ENCODE peak calls at places on chromosomes 13 and 19, in nine cellular contexts. One of them, this sample, is unnamed.

GRCh38 chr19:28422791-28423650 is 789.9 kb downstream of the UQCRFS1 start:
- DNase-seq in IMR-90: no peak
- DNase-seq in transverse colon: no peak
- DNase-seq in stomach: no peak
- DNase-seq in colonic mucosa: no peak
- DNase-seq in upper lobe of left lung: no peak
- DNase-seq in NT2/D1: no peak
- DNase-seq in psoas muscle: no peak
- DNase-seq in CD4-positive, alpha-beta memory T cell: no peak
- DNase-seq in this sample: no peak

GRCh38 chr19:55398200-55398947 is 9.2 kb downstream of the UBE2S start:
- DNase-seq in IMR-90: no peak
- DNase-seq in transverse colon: no peak
- DNase-seq in stomach: no peak
- DNase-seq in colonic mucosa: no peak
- DNase-seq in upper lobe of left lung: peak; percentile 52
- DNase-seq in NT2/D1: no peak
- DNase-seq in psoas muscle: no peak
- DNase-seq in CD4-positive, alpha-beta memory T cell: no peak
- DNase-seq in this sample: no peak

GRCh38 chr13:31909889-31910551 is 121.6 kb upstream of the FRY start:
- DNase-seq in IMR-90: peak; percentile 70
- DNase-seq in transverse colon: peak; percentile 46
- DNase-seq in stomach: peak; percentile 53
- DNase-seq in colonic mucosa: peak; percentile 62
- DNase-seq in upper lobe of left lung: peak; percentile 46
- DNase-seq in NT2/D1: peak; percentile 32
- DNase-seq in psoas muscle: no peak
- DNase-seq in CD4-positive, alpha-beta memory T cell: peak; percentile 60
- DNase-seq in this sample: peak; percentile 31

GRCh38 chr19:58450836-58451357 is 525 bp upstream of the ZNF324B start:
- DNase-seq in IMR-90: no peak
- DNase-seq in transverse colon: peak; percentile 41
- DNase-seq in stomach: no peak
- DNase-seq in colonic mucosa: peak; percentile 68
- DNase-seq in upper lobe of left lung: no peak
- DNase-seq in NT2/D1: no peak
- DNase-seq in psoas muscle: no peak
- DNase-seq in CD4-positive, alpha-beta memory T cell: no peak
- DNase-seq in this sample: no peak

GRCh38 chr13:75399168-75399878 is 82.6 kb downstream of the TBC1D4 start:
- DNase-seq in IMR-90: no peak
- DNase-seq in transverse colon: no peak
- DNase-seq in stomach: no peak
- DNase-seq in colonic mucosa: no peak
- DNase-seq in upper lobe of left lung: no peak
- DNase-seq in NT2/D1: no peak
- DNase-seq in psoas muscle: no peak
- DNase-seq in CD4-positive, alpha-beta memory T cell: no peak
- DNase-seq in this sample: no peak

GRCh38 chr19:18203408-18203862 is 407 bp downstream of the RAB3A start:
- DNase-seq in IMR-90: no peak
- DNase-seq in transverse colon: peak; percentile 58
- DNase-seq in stomach: no peak
- DNase-seq in colonic mucosa: peak; percentile 68
- DNase-seq in upper lobe of left lung: peak; percentile 26
- DNase-seq in NT2/D1: no peak
- DNase-seq in psoas muscle: peak; percentile 79
- DNase-seq in CD4-positive, alpha-beta memory T cell: no peak
- DNase-seq in this sample: no peak

GRCh38 chr13:101739382-101740178 is 287.1 kb downstream of the ITGBL1 start:
- DNase-seq in IMR-90: no peak
- DNase-seq in transverse colon: no peak
- DNase-seq in stomach: no peak
- DNase-seq in colonic mucosa: no peak
- DNase-seq in upper lobe of left lung: no peak
- DNase-seq in NT2/D1: no peak
- DNase-seq in psoas muscle: no peak
- DNase-seq in CD4-positive, alpha-beta memory T cell: no peak
- DNase-seq in this sample: no peak

GRCh38 chr19:18265611-18265981 is 8.7 kb downstream of the IQCN start:
- DNase-seq in IMR-90: no peak
- DNase-seq in transverse colon: no peak
- DNase-seq in stomach: no peak
- DNase-seq in colonic mucosa: no peak
- DNase-seq in upper lobe of left lung: no peak
- DNase-seq in NT2/D1: no peak
- DNase-seq in psoas muscle: no peak
- DNase-seq in CD4-positive, alpha-beta memory T cell: peak; percentile 18
- DNase-seq in this sample: no peak

GRCh38 chr19:19115954-19116353 is 22.3 kb downstream of the TMEM161A start:
- DNase-seq in IMR-90: no peak
- DNase-seq in transverse colon: peak; percentile 55
- DNase-seq in stomach: peak; percentile 29
- DNase-seq in colonic mucosa: peak; percentile 54
- DNase-seq in upper lobe of left lung: peak; percentile 38
- DNase-seq in NT2/D1: no peak
- DNase-seq in psoas muscle: peak; percentile 78
- DNase-seq in CD4-positive, alpha-beta memory T cell: peak; percentile 38
- DNase-seq in this sample: peak; percentile 28

GRCh38 chr13:104757712-104758111 is 1691.5 kb upstream of the SLC10A2 start:
- DNase-seq in IMR-90: no peak
- DNase-seq in transverse colon: no peak
- DNase-seq in stomach: no peak
- DNase-seq in colonic mucosa: no peak
- DNase-seq in upper lobe of left lung: no peak
- DNase-seq in NT2/D1: no peak
- DNase-seq in psoas muscle: no peak
- DNase-seq in CD4-positive, alpha-beta memory T cell: no peak
- DNase-seq in this sample: no peak

GRCh38 chr19:11345122-11345752 is 831 bp downstream of the TMEM205 start:
- DNase-seq in IMR-90: no peak
- DNase-seq in transverse colon: no peak
- DNase-seq in stomach: no peak
- DNase-seq in colonic mucosa: peak; percentile 40
- DNase-seq in upper lobe of left lung: no peak
- DNase-seq in NT2/D1: no peak
- DNase-seq in psoas muscle: no peak
- DNase-seq in CD4-positive, alpha-beta memory T cell: no peak
- DNase-seq in this sample: no peak

GRCh38 chr19:55091955-55092354 is 16.3 kb downstream of the EPS8L1 start:
- DNase-seq in IMR-90: no peak
- DNase-seq in transverse colon: no peak
- DNase-seq in stomach: no peak
- DNase-seq in colonic mucosa: no peak
- DNase-seq in upper lobe of left lung: no peak
- DNase-seq in NT2/D1: no peak
- DNase-seq in psoas muscle: no peak
- DNase-seq in CD4-positive, alpha-beta memory T cell: no peak
- DNase-seq in this sample: no peak

GRCh38 chr19:40200352-40201099 is 9.3 kb downstream of the MAP3K10 start:
- DNase-seq in IMR-90: no peak
- DNase-seq in transverse colon: no peak
- DNase-seq in stomach: no peak
- DNase-seq in colonic mucosa: no peak
- DNase-seq in upper lobe of left lung: no peak
- DNase-seq in NT2/D1: no peak
- DNase-seq in psoas muscle: no peak
- DNase-seq in CD4-positive, alpha-beta memory T cell: no peak
- DNase-seq in this sample: no peak

GRCh38 chr19:39301021-39301420 is 4.8 kb downstream of the IFNL1 start:
- DNase-seq in IMR-90: no peak
- DNase-seq in transverse colon: no peak
- DNase-seq in stomach: no peak
- DNase-seq in colonic mucosa: no peak
- DNase-seq in upper lobe of left lung: no peak
- DNase-seq in NT2/D1: no peak
- DNase-seq in psoas muscle: no peak
- DNase-seq in CD4-positive, alpha-beta memory T cell: no peak
- DNase-seq in this sample: no peak

GRCh38 chr13:28659611-28659970 is 661 bp downstream of the POMP start:
- DNase-seq in IMR-90: peak; percentile 75
- DNase-seq in transverse colon: no peak
- DNase-seq in stomach: no peak
- DNase-seq in colonic mucosa: no peak
- DNase-seq in upper lobe of left lung: no peak
- DNase-seq in NT2/D1: no peak
- DNase-seq in psoas muscle: no peak
- DNase-seq in CD4-positive, alpha-beta memory T cell: no peak
- DNase-seq in this sample: peak; percentile 56

GRCh38 chr13:20995245-20995829 is 66.0 kb downstream of the LATS2 start:
- DNase-seq in IMR-90: no peak
- DNase-seq in transverse colon: no peak
- DNase-seq in stomach: no peak
- DNase-seq in colonic mucosa: no peak
- DNase-seq in upper lobe of left lung: no peak
- DNase-seq in NT2/D1: no peak
- DNase-seq in psoas muscle: no peak
- DNase-seq in CD4-positive, alpha-beta memory T cell: no peak
- DNase-seq in this sample: no peak

GRCh38 chr13:34435338-34435737 is 506.7 kb upstream of the NBEA start:
- DNase-seq in IMR-90: no peak
- DNase-seq in transverse colon: no peak
- DNase-seq in stomach: no peak
- DNase-seq in colonic mucosa: no peak
- DNase-seq in upper lobe of left lung: no peak
- DNase-seq in NT2/D1: no peak
- DNase-seq in psoas muscle: no peak
- DNase-seq in CD4-positive, alpha-beta memory T cell: no peak
- DNase-seq in this sample: no peak

DNA sequence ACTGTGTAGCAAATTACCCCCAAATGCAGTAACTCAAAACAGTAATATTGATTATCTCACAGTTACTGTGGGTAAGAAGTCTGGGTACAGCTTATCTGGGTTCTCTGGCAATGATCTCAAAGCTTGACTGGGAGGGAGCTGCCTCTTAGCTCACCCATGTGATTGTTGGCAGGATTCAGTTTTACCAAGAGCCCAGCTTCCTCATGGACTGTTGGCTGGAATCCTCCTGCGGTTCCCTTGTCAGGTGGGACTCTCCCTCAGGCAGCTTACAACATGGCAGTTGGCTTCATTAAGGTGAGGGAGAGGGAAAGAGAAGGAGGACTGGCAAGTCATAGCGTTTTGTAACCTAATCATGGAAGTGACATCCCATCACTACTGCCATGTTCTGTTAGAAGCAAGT is 107.9 kb downstream of the OLFM4 start:
- DNase-seq in IMR-90: no peak
- DNase-seq in transverse colon: no peak
- DNase-seq in stomach: no peak
- DNase-seq in colonic mucosa: no peak
- DNase-seq in upper lobe of left lung: no peak
- DNase-seq in NT2/D1: no peak
- DNase-seq in psoas muscle: no peak
- DNase-seq in CD4-positive, alpha-beta memory T cell: no peak
- DNase-seq in this sample: no peak
- H3K4me1 ChIP-seq in IMR-90: peaks cover 4% of the 10 kb centered on the region
- H3K4me1 ChIP-seq in transverse colon: no peaks in the 10 kb centered on the region
- H3K4me1 ChIP-seq in stomach: no peaks in the 10 kb centered on the region
- H3K4me1 ChIP-seq in colonic mucosa: no peaks in the 10 kb centered on the region
- H3K4me1 ChIP-seq in upper lobe of left lung: no peaks in the 10 kb centered on the region
- H3K4me1 ChIP-seq in NT2/D1: no peaks in the 10 kb centered on the region
- H3K4me1 ChIP-seq in psoas muscle: no peaks in the 10 kb centered on the region
- H3K4me1 ChIP-seq in CD4-positive, alpha-beta memory T cell: no peaks in the 10 kb centered on the region
- H3K4me1 ChIP-seq in this sample: no peaks in the 10 kb centered on the region

GRCh38 chr13:33313504-33313903 is 27.9 kb upstream of the STARD13 start:
- DNase-seq in IMR-90: no peak
- DNase-seq in transverse colon: no peak
- DNase-seq in stomach: no peak
- DNase-seq in colonic mucosa: no peak
- DNase-seq in upper lobe of left lung: no peak
- DNase-seq in NT2/D1: no peak
- DNase-seq in psoas muscle: no peak
- DNase-seq in CD4-positive, alpha-beta memory T cell: no peak
- DNase-seq in this sample: no peak
- H3K36me3 ChIP-seq in IMR-90: peaks cover 1% of the 10 kb centered on the region
- H3K36me3 ChIP-seq in transverse colon: no peaks in the 10 kb centered on the region
- H3K36me3 ChIP-seq in stomach: no peaks in the 10 kb centered on the region
- H3K36me3 ChIP-seq in colonic mucosa: no peaks in the 10 kb centered on the region
- H3K36me3 ChIP-seq in upper lobe of left lung: no peaks in the 10 kb centered on the region
- H3K36me3 ChIP-seq in NT2/D1: no peaks in the 10 kb centered on the region
- H3K36me3 ChIP-seq in psoas muscle: no peaks in the 10 kb centered on the region
- H3K36me3 ChIP-seq in CD4-positive, alpha-beta memory T cell: no peaks in the 10 kb centered on the region
- H3K36me3 ChIP-seq in this sample: no peaks in the 10 kb centered on the region

GRCh38 chr19:7534531-7534980 is 961 bp upstream of the PNPLA6 start:
- DNase-seq in IMR-90: peak; percentile 87
- DNase-seq in transverse colon: peak; percentile 61
- DNase-seq in stomach: peak; percentile 40
- DNase-seq in colonic mucosa: peak; percentile 68
- DNase-seq in upper lobe of left lung: peak; percentile 72
- DNase-seq in NT2/D1: peak; percentile 46
- DNase-seq in psoas muscle: peak; percentile 71
- DNase-seq in CD4-positive, alpha-beta memory T cell: no peak
- DNase-seq in this sample: peak; percentile 17
- H3K4me3 ChIP-seq in IMR-90: peak overlapping the region; percentile 55
- H3K4me3 ChIP-seq in transverse colon: peak overlapping the region; percentile 57
- H3K4me3 ChIP-seq in stomach: peak overlapping the region; percentile 77
- H3K4me3 ChIP-seq in colonic mucosa: peak overlapping the region; percentile 77
- H3K4me3 ChIP-seq in upper lobe of left lung: peak overlapping the region; percentile 84
- H3K4me3 ChIP-seq in NT2/D1: peak overlapping the region; percentile 85
- H3K4me3 ChIP-seq in psoas muscle: peak overlapping the region; percentile 91
- H3K4me3 ChIP-seq in CD4-positive, alpha-beta memory T cell: peak overlapping the region; percentile 80
- H3K4me3 ChIP-seq in this sample: peak overlapping the region; percentile 97

GRCh38 chr19:49213791-49214190 is 56.2 kb downstream of the TRPM4 start:
- DNase-seq in IMR-90: no peak
- DNase-seq in transverse colon: no peak
- DNase-seq in stomach: no peak
- DNase-seq in colonic mucosa: no peak
- DNase-seq in upper lobe of left lung: no peak
- DNase-seq in NT2/D1: no peak
- DNase-seq in psoas muscle: no peak
- DNase-seq in CD4-positive, alpha-beta memory T cell: no peak
- DNase-seq in this sample: no peak
- H3K4me1 ChIP-seq in IMR-90: no peaks in the 10 kb centered on the region
- H3K4me1 ChIP-seq in transverse colon: no peaks in the 10 kb centered on the region
- H3K4me1 ChIP-seq in stomach: no peaks in the 10 kb centered on the region
- H3K4me1 ChIP-seq in colonic mucosa: no peaks in the 10 kb centered on the region
- H3K4me1 ChIP-seq in upper lobe of left lung: peaks cover 3% of the 10 kb centered on the region
- H3K4me1 ChIP-seq in NT2/D1: peaks cover 4% of the 10 kb centered on the region
- H3K4me1 ChIP-seq in psoas muscle: no peaks in the 10 kb centered on the region
- H3K4me1 ChIP-seq in CD4-positive, alpha-beta memory T cell: peaks cover 4% of the 10 kb centered on the region
- H3K4me1 ChIP-seq in this sample: no peaks in the 10 kb centered on the region

GRCh38 chr19:1980782-1981181 is 34.7 kb downstream of the BTBD2 start:
- DNase-seq in IMR-90: no peak
- DNase-seq in transverse colon: no peak
- DNase-seq in stomach: no peak
- DNase-seq in colonic mucosa: no peak
- DNase-seq in upper lobe of left lung: no peak
- DNase-seq in NT2/D1: no peak
- DNase-seq in psoas muscle: no peak
- DNase-seq in CD4-positive, alpha-beta memory T cell: no peak
- DNase-seq in this sample: no peak
- H3K36me3 ChIP-seq in IMR-90: peaks cover 49% of the 10 kb centered on the region
- H3K36me3 ChIP-seq in transverse colon: no peaks in the 10 kb centered on the region
- H3K36me3 ChIP-seq in stomach: peaks cover 97% of the 10 kb centered on the region
- H3K36me3 ChIP-seq in colonic mucosa: peaks cover 10% of the 10 kb centered on the region
- H3K36me3 ChIP-seq in upper lobe of left lung: peaks cover 86% of the 10 kb centered on the region
- H3K36me3 ChIP-seq in NT2/D1: peaks cover 76% of the 10 kb centered on the region
- H3K36me3 ChIP-seq in psoas muscle: peaks cover 64% of the 10 kb centered on the region
- H3K36me3 ChIP-seq in CD4-positive, alpha-beta memory T cell: peaks cover 40% of the 10 kb centered on the region
- H3K36me3 ChIP-seq in this sample: peaks cover under 1% of the 10 kb centered on the region